ENCODE peak calls at places on chromosomes 5 and 9, in six cellular contexts. I is tibial artery; E is lower lobe of right lung; A is CD8-positive, alpha-beta memory T cell; W is CD8-positive, alpha-beta T cell; B is heart left ventricle. G is an unnamed sample. For H3K4me1, the result is how much of the 10 kb centered on the place peaks cover.

GRCh38 chr9:114156311-114156657 is 947 bp downstream of the COL27A1 start:
- DNase-seq in B (no peak), A (no peak), I (peak), W (no peak), E (no peak), G (peak)

GRCh38 chr5:113378081-113378480 is 56.7 kb downstream of the TSSK1B start:
- DNase-seq in A (peak), W (no peak), B (no peak), I (no peak), E (no peak), G (peak)

GRCh38 chr9:131608469-131609115 is 63.3 kb downstream of the PRRT1B start:
- DNase-seq in A (no peak), E (peak), I (peak), B (peak), W (no peak), G (no peak)

GRCh38 chr5:2017540-2018389 is 135.0 kb upstream of the IRX4 start:
- DNase-seq in W (no peak), B (no peak), A (peak), E (no peak), I (no peak), G (peak)

GRCh38 chr5:31962321-31962720 is 211.8 kb downstream of the GOLPH3 start:
- DNase-seq in E (peak), W (no peak), I (no peak), A (no peak), B (peak), G (no peak)

GRCh38 chr9:124222918-124223720 is 34.6 kb upstream of the NEK6 start:
- DNase-seq in W (no peak), A (no peak), I (peak), E (peak), B (peak), G (peak)

GRCh38 chr9:6557883-6558282 is 87.6 kb downstream of the GLDC start:
- DNase-seq in I (no peak), B (no peak), E (no peak), A (no peak), W (no peak), G (no peak)

GRCh38 chr5:150352531-150353394 is 4.7 kb upstream of the TCOF1 start:
- DNase-seq in I (no peak), E (no peak), B (no peak), A (no peak), W (no peak), G (no peak)

GRCh38 chr5:132073231-132074013 is at the start of gene CSF2:
- DNase-seq in E (no peak), W (no peak), A (no peak), I (no peak), B (no peak), G (peak)

GRCh38 chr5:150068472-150068871 is 17.9 kb downstream of the CSF1R start:
- DNase-seq in A (no peak), E (no peak), I (no peak), B (no peak), W (no peak), G (no peak)

GRCh38 chr5:65078331-65078730 is 309.6 kb downstream of the CWC27 start:
- DNase-seq in A (no peak), I (no peak), W (no peak), E (no peak), B (no peak), G (no peak)

GRCh38 chr9:137115394-137116026 is 977 bp upstream of the DPP7 start:
- DNase-seq in W (no peak), A (no peak), I (no peak), E (no peak), B (no peak), G (no peak)

GRCh38 chr5:169064093-169064492 is 236.8 kb downstream of the SLIT3 start:
- DNase-seq in I (no peak), E (no peak), B (peak), W (no peak), A (no peak), G (no peak)

GRCh38 chr5:81800797-81801196 is 49.9 kb upstream of the SSBP2 start:
- DNase-seq in B (no peak), W (no peak), I (no peak), E (no peak), A (no peak), G (no peak)

GRCh38 chr5:133993152-133993548 is 11.6 kb downstream of the VDAC1 start:
- DNase-seq in A (no peak), B (no peak), I (no peak), E (no peak), W (no peak), G (no peak)

GRCh38 chr9:130110596-130111021 is 56.9 kb downstream of the GPR107 start:
- DNase-seq in B (no peak), W (no peak), A (no peak), E (peak), I (no peak), G (no peak)

GRCh38 chr5:148791334-148791667 is 35.1 kb upstream of the ADRB2 start:
- DNase-seq in B (no peak), W (no peak), A (no peak), I (no peak), E (no peak), G (no peak)

GRCh38 chr5:102866315-102866693 is 111.2 kb downstream of the PAM start:
- DNase-seq in B (no peak), W (no peak), I (no peak), A (no peak), E (no peak), G (no peak)

GRCh38 chr5:51382759-51383493 is at the start of gene ISL1:
- DNase-seq in W (no peak), B (no peak), E (peak), I (no peak), A (no peak), G (peak)

GRCh38 chr5:17223375-17224185 is 6.1 kb downstream of the BASP1 start:
- DNase-seq in W (no peak), I (no peak), E (no peak), A (no peak), B (no peak), G (no peak)
- H3K4me1 ChIP-seq in W (under half), I (under half), E (under half), A (under half), B (under half), G (under half)

GRCh38 chr9:21580636-21581353 is 98.7 kb upstream of the IFNE start:
- DNase-seq in E (no peak), I (no peak), W (no peak), A (no peak), B (no peak), G (no peak)
- H3K27ac ChIP-seq in E (no peak), I (no peak), W (no peak), A (no peak), B (no peak), G (no peak)

GRCh38 chr9:109313351-109313750 is 7.5 kb downstream of the EPB41L4B start:
- DNase-seq in E (no peak), I (no peak), A (no peak), W (no peak), B (no peak), G (peak)
- H3K4me1 ChIP-seq in E (under half), I (under half), A (under half), W (under half), B (under half), G (under half)

GRCh38 chr9:95140821-95141220 is 176.7 kb downstream of the FANCC start:
- DNase-seq in A (no peak), I (no peak), B (no peak), E (no peak), W (no peak), G (no peak)

GRCh38 chr9:95138474-95138873 is 179.0 kb downstream of the FANCC start:
- DNase-seq in B (no peak), E (no peak), A (no peak), I (no peak), W (no peak), G (no peak)

GRCh38 chr9:95135756-95136155 is 181.8 kb downstream of the FANCC start:
- DNase-seq in W (no peak), E (no peak), I (no peak), B (no peak), A (no peak), G (no peak)

GRCh38 chr9:95137587-95138145 is 179.8 kb downstream of the FANCC start:
- DNase-seq in B (no peak), A (no peak), E (no peak), I (no peak), W (no peak), G (no peak)

GRCh38 chr9:95139121-95139520 is 178.4 kb downstream of the FANCC start:
- DNase-seq in E (no peak), B (no peak), I (no peak), A (no peak), W (no peak), G (no peak)
- H3K27ac ChIP-seq in E (no peak), B (no peak), I (no peak), A (no peak), W (no peak), G (no peak)

GRCh38 chr9:127116946-127117345 is 5.5 kb downstream of the ANGPTL2 start:
- DNase-seq in E (no peak), I (no peak), A (no peak), B (peak), W (no peak), G (no peak)
- H3K4me1 ChIP-seq in E (under half), I (under half), A (under half), B (under half), W (under half), G (under half)

G was measured in small intestine.